ENCODE peak calls at places on chromosomes 13 and 19, in five cellular contexts. Y is activated effector memory CD4-positive, alpha-beta T cell treated with Interleukin-2 at 50 U/mL for 16 hours; M is activated CD8-positive, alpha-beta T cell treated with anti-CD3 and anti-CD28 coated beads for 36 hours; W is naive thymus-derived CD8-positive, alpha-beta T cell; Q is ELF-1. I is an unnamed sample.

GRCh38 chr19:18418725-18419194 is 438 bp upstream of the SSBP4 start:
- DNase-seq in Q (no peak), M (peak; percentile 58), W (no peak), Y (no peak), I (no peak)

GRCh38 chr19:45152504-45153338 is 8.1 kb downstream of the NKPD1 start:
- DNase-seq in W (peak; percentile 44), M (peak; percentile 71), Q (peak; percentile 85), Y (peak; percentile 45), I (peak; percentile 25)

GRCh38 chr19:39004403-39004802 is 27.9 kb downstream of the FBXO27 start:
- DNase-seq in Y (no peak), Q (no peak), W (no peak), M (no peak), I (no peak)

GRCh38 chr13:72004975-72005374 is 138.0 kb upstream of the DACH1 start:
- DNase-seq in Q (no peak), W (no peak), M (no peak), Y (no peak), I (no peak)

GRCh38 chr13:70784590-70784989 is 676.3 kb upstream of the KLHL1 start:
- DNase-seq in Q (no peak), Y (no peak), W (no peak), M (no peak), I (no peak)

GRCh38 chr19:58362272-58362994 is at the start of gene ZNF497:
- DNase-seq in Y (peak; percentile 95), M (peak; percentile 99), W (peak; percentile 95), Q (peak; percentile 100), I (peak; percentile 98)

GRCh38 chr13:37526710-37527446 is 71.7 kb downstream of the POSTN start:
- DNase-seq in W (no peak), Y (no peak), Q (no peak), M (no peak), I (no peak)

GRCh38 chr19:38841787-38842438 is 7.9 kb downstream of the HNRNPL start:
- DNase-seq in M (peak; percentile 45), Q (no peak), Y (peak; percentile 43), W (peak; percentile 74), I (peak; percentile 51)

GRCh38 chr13:91014696-91015095 is 332.8 kb upstream of the MIR17HG start:
- DNase-seq in Q (no peak), W (no peak), M (no peak), Y (no peak), I (no peak)

GRCh38 chr13:82330499-82330898 is 1551.8 kb downstream of the SLITRK1 start:
- DNase-seq in M (no peak), Y (no peak), W (no peak), Q (no peak), I (no peak)

GRCh38 chr13:106496072-106496997 is 39.1 kb downstream of the EFNB2 start:
- DNase-seq in Q (no peak), M (no peak), Y (no peak), W (no peak), I (no peak)

GRCh38 chr13:98240131-98240530 is 63.1 kb upstream of the RNF113B start:
- DNase-seq in Y (no peak), W (no peak), M (no peak), Q (no peak), I (no peak)

GRCh38 chr13:113646376-113646775 is 11.6 kb downstream of the ATP4B start:
- DNase-seq in Q (no peak), W (no peak), M (no peak), Y (no peak), I (no peak)

GRCh38 chr13:48066310-48066989 is 28.5 kb downstream of the MED4 start:
- DNase-seq in M (peak; percentile 78), W (no peak), Q (no peak), Y (no peak), I (no peak)

GRCh38 chr13:29454931-29455481 is 140.5 kb downstream of the SLC7A1 start:
- DNase-seq in M (peak; percentile 14), W (no peak), Q (peak; percentile 68), Y (no peak), I (no peak)

GRCh38 chr13:34931572-34931971 is 10.5 kb upstream of the NBEA start:
- DNase-seq in W (no peak), Y (no peak), Q (no peak), M (no peak), I (no peak)

GRCh38 chr19:1440418-1440801 is 2.2 kb downstream of the RPS15 start:
- DNase-seq in M (no peak), W (no peak), Q (no peak), Y (no peak), I (no peak)

GRCh38 chr19:40717325-40717879 is 490 bp downstream of the ITPKC start:
- DNase-seq in W (no peak), Q (peak; percentile 62), Y (no peak), M (no peak), I (no peak)

GRCh38 chr13:26861951-26862350 is 101.4 kb upstream of the GPR12 start:
- DNase-seq in M (no peak), W (no peak), Y (no peak), Q (no peak), I (no peak)

GRCh38 chr19:1236566-1236965 is 1.2 kb downstream of the CBARP start:
- DNase-seq in M (no peak), Y (no peak), W (no peak), Q (no peak), I (no peak)

GRCh38 chr13:111005364-111005763 is 90.5 kb upstream of the ANKRD10 start:
- DNase-seq in M (no peak), Y (no peak), W (no peak), Q (no peak), I (no peak)

I was measured in CD8-positive, alpha-beta memory T cell.